ENCODE peak calls at places on chromosomes 6 and 20, in nine cellular contexts. P is HT1080; O is GM23248; D is SW480; G is HS-5; C is astrocyte of the cerebellum; Q is dermis microvascular lymphatic vessel endothelial cell; A is foreskin fibroblast; M is activated CD4-positive, alpha-beta T cell treated with anti-CD3 and anti-CD28 coated beads, Interleukin-2, amount 50 U/mL, for 48 hours. Z is an unnamed sample.

GRCh38 chr6:43263314-43264178 is 20.3 kb downstream of the TTBK1 start:
- DNase-seq in O (peak), A (peak), G (no peak), D (peak), M (peak), P (peak), C (peak), Q (peak), Z (peak)

GRCh38 chr6:90087103-90087833 is 193.0 kb downstream of the GJA10 start:
- DNase-seq in Q (no peak), G (no peak), M (no peak), A (no peak), P (peak), O (peak), D (no peak), C (no peak), Z (no peak)

GRCh38 chr20:29741894-29742698 is 1515.4 kb upstream of the DEFB115 start:
- DNase-seq in M (no peak), O (no peak), A (no peak), P (no peak), G (no peak), D (no peak), C (no peak), Q (no peak), Z (no peak)

GRCh38 chr6:41271901-41272395 is 14.5 kb downstream of the TREM1 start:
- DNase-seq in C (no peak), A (no peak), Q (no peak), O (no peak), P (no peak), G (no peak), D (no peak), M (no peak), Z (no peak)

GRCh38 chr20:63106108-63106764 is 99.5 kb upstream of the BHLHE23 start:
- DNase-seq in C (no peak), Q (no peak), O (peak), D (no peak), P (no peak), G (no peak), M (no peak), A (no peak), Z (peak)

GRCh38 chr6:131161987-131162386 is 26.7 kb downstream of the AKAP7 start:
- DNase-seq in D (no peak), O (no peak), P (no peak), M (no peak), G (no peak), A (no peak), Q (no peak), C (no peak), Z (no peak)

GRCh38 chr6:113329942-113330897 is 526.9 kb upstream of the MARCKS start:
- DNase-seq in A (no peak), Q (no peak), D (no peak), M (no peak), G (no peak), O (no peak), P (no peak), C (no peak), Z (no peak)

GRCh38 chr6:88763160-88763559 is 200.3 kb downstream of the RNGTT start:
- DNase-seq in P (no peak), A (no peak), O (peak), Q (no peak), C (no peak), M (no peak), D (no peak), G (no peak), Z (no peak)

GRCh38 chr20:40908311-40908710 is 120.3 kb upstream of the TOP1 start:
- DNase-seq in C (no peak), O (no peak), P (no peak), M (no peak), Q (no peak), G (no peak), D (no peak), A (no peak), Z (no peak)

GRCh38 chr20:56163806-56164205 is 84.7 kb upstream of the MC3R start:
- DNase-seq in Q (no peak), P (peak), A (no peak), O (no peak), C (no peak), M (no peak), D (peak), G (no peak), Z (no peak)

GRCh38 chr20:36950432-36951197 is 893 bp downstream of the SAMHD1 start:
- DNase-seq in M (no peak), O (peak), P (peak), C (no peak), G (no peak), D (peak), Q (no peak), A (peak), Z (peak)

GRCh38 chr6:13355043-13355945 is 27.0 kb upstream of the TBC1D7 start:
- DNase-seq in O (peak), A (peak), Q (no peak), C (peak), P (peak), D (peak), M (no peak), G (peak), Z (peak)

GRCh38 chr20:1619861-1620444 is at the start of gene SIRPB1:
- DNase-seq in M (no peak), P (peak), G (no peak), C (no peak), Q (no peak), D (no peak), A (no peak), O (no peak), Z (no peak)

Z was measured in HT-29.